ENCODE peak calls at places on chromosomes 11 and 22, in five cellular contexts. N, K, M, C and O are unnamed samples.

GRCh38 chr11:75200051-75200450 is 40.5 kb upstream of the TPBGL start:
- DNase-seq in M (no peak), N (no peak), K (no peak), C (no peak), O (no peak)

GRCh38 chr22:27170491-27170890 is 513.1 kb downstream of the MIAT start:
- DNase-seq in K (no peak), M (no peak), C (peak), N (peak), O (peak)

GRCh38 chr11:62545437-62546243 is 966 bp downstream of the AHNAK start:
- DNase-seq in M (peak), K (peak), N (peak), C (peak), O (peak)

GRCh38 chr11:10460611-10461275 is 5.7 kb downstream of the AMPD3 start:
- DNase-seq in M (no peak), C (no peak), K (no peak), N (no peak), O (no peak)

GRCh38 chr11:17148536-17148935 is 59.2 kb downstream of the PIK3C2A start:
- DNase-seq in M (no peak), K (no peak), C (no peak), N (peak), O (no peak)

GRCh38 chr11:12066056-12066798 is 44.2 kb upstream of the MICAL2 start:
- DNase-seq in C (peak), M (no peak), K (no peak), N (peak), O (no peak)

GRCh38 chr22:36027960-36028645 is 521 bp downstream of the RBFOX2 start:
- DNase-seq in M (peak), C (no peak), N (no peak), K (peak), O (no peak)

GRCh38 chr11:11543656-11544055 is 78.1 kb downstream of the GALNT18 start:
- DNase-seq in K (no peak), M (no peak), C (no peak), N (no peak), O (no peak)

GRCh38 chr11:11056316-11056715 is 198.5 kb upstream of the ZBED5 start:
- DNase-seq in N (no peak), C (no peak), M (no peak), K (no peak), O (no peak)

GRCh38 chr22:36211237-36211881 is 9.8 kb upstream of the APOL4 start:
- DNase-seq in K (no peak), N (peak), C (no peak), M (no peak), O (no peak)

GRCh38 chr11:2902784-2903671 is 17.5 kb upstream of the CDKN1C start:
- DNase-seq in C (no peak), N (no peak), K (no peak), M (peak), O (no peak)
- TF ChIP-seq CTCF in C (peak), N (no peak), K (no peak), M (no peak), O (no peak)

GRCh38 chr22:23534851-23535717 is 45.0 kb downstream of the IGLL1 start:
- DNase-seq in K (no peak), N (no peak), M (no peak), C (no peak), O (no peak)
- TF ChIP-seq CTCF in K (no peak), N (no peak), M (no peak), C (no peak), O (no peak)

GRCh38 chr11:128022007-128022368 is 565.4 kb downstream of the ETS1 start:
- DNase-seq in C (peak), M (no peak), K (no peak), N (peak), O (no peak)
- TF ChIP-seq CTCF in C (peak), M (no peak), K (no peak), N (no peak), O (no peak)

GRCh38 chr11:134349109-134349801 is 17.5 kb downstream of the GLB1L2 start:
- DNase-seq in K (no peak), M (no peak), C (no peak), N (no peak), O (no peak)
- TF ChIP-seq CTCF in K (no peak), M (no peak), C (no peak), N (no peak), O (no peak)

GRCh38 chr22:42601879-42602465 is 12.7 kb downstream of the POLDIP3 start:
- DNase-seq in N (no peak), K (no peak), M (no peak), C (no peak), O (no peak)
- TF ChIP-seq CTCF in N (no peak), K (no peak), M (no peak), C (no peak), O (no peak)